ENCODE peak calls at places on chromosomes 4 and X, in eight cellular contexts. G, Y, A, H, P, I, Z and S are unnamed samples.

GRCh38 chr4:102299708-102300107 is 45.6 kb downstream of the SLC39A8 start:
- DNase-seq in H (peak; percentile 37), Z (no peak), G (no peak), Y (no peak), I (peak; percentile 62), A (peak; percentile 51), P (peak; percentile 19), S (no peak)

GRCh38 chrX:70129811-70130210 is 3.4 kb upstream of the IGBP1 start:
- DNase-seq in P (no peak), G (no peak), A (peak; percentile 25), H (no peak), Z (no peak), I (no peak), Y (no peak), S (no peak)

GRCh38 chr4:189090174-189090814 is 850.4 kb upstream of the FRG1 start:
- DNase-seq in I (peak; percentile 34), A (peak; percentile 31), P (no peak), Y (peak; percentile 0), G (no peak), H (no peak), Z (no peak), S (no peak)

GRCh38 chr4:128635939-128636551 is 173.5 kb upstream of the JADE1 start:
- DNase-seq in Y (peak; percentile 80), Z (no peak), I (no peak), P (no peak), H (no peak), A (no peak), G (no peak), S (no peak)

GRCh38 chr4:42627887-42628646 is 28.8 kb downstream of the ATP8A1 start:
- DNase-seq in A (no peak), G (no peak), Z (no peak), Y (peak; percentile 56), P (no peak), H (peak; percentile 85), I (no peak), S (no peak)

GRCh38 chr4:90977726-90978125 is 850.5 kb downstream of the CCSER1 start:
- DNase-seq in Z (no peak), H (no peak), A (no peak), I (no peak), G (no peak), P (no peak), Y (no peak), S (no peak)

GRCh38 chr4:82523179-82523578 is 38.6 kb downstream of the TMEM150C start:
- DNase-seq in P (no peak), G (no peak), Y (no peak), Z (no peak), I (no peak), H (no peak), A (no peak), S (no peak)

GRCh38 chr4:5899881-5900280 is 7.0 kb upstream of the CRMP1 start:
- DNase-seq in H (no peak), P (no peak), I (no peak), Y (no peak), G (no peak), A (no peak), Z (no peak), S (no peak)

GRCh38 chr4:71367546-71367945 is 28.7 kb downstream of the SLC4A4 start:
- DNase-seq in Z (no peak), H (no peak), Y (no peak), A (no peak), G (no peak), I (no peak), P (no peak), S (no peak)

GRCh38 chr4:2803624-2804448 is 11.0 kb downstream of the SH3BP2 start:
- DNase-seq in A (no peak), Z (no peak), P (no peak), G (no peak), H (peak; percentile 46), I (peak; percentile 74), Y (no peak), S (no peak)

GRCh38 chrX:124940536-124940935 is 379.1 kb upstream of the TEX13C start:
- DNase-seq in A (no peak), Y (no peak), I (no peak), P (no peak), H (no peak), G (no peak), Z (no peak), S (no peak)

GRCh38 chr4:55758570-55758969 is 61.0 kb upstream of the EXOC1L start:
- DNase-seq in Y (peak; percentile 16), P (no peak), G (no peak), I (peak; percentile 1), H (no peak), A (no peak), Z (no peak), S (peak; percentile 49)

GRCh38 chr4:84470204-84470785 is 28.8 kb downstream of the NKX6-1 start:
- DNase-seq in Y (no peak), G (no peak), H (no peak), Z (no peak), A (peak; percentile 2), I (peak; percentile 2), P (no peak), S (no peak)

GRCh38 chr4:171203425-171203824 is 609.8 kb upstream of the GALNTL6 start:
- DNase-seq in G (no peak), Y (peak; percentile 1), P (peak; percentile 1), I (peak; percentile 69), A (no peak), H (no peak), Z (no peak), S (no peak)

GRCh38 chrX:38278682-38279081 is 48.6 kb downstream of the RPGR start:
- DNase-seq in A (no peak), Z (no peak), I (no peak), G (no peak), P (peak; percentile 58), Y (no peak), H (no peak), S (no peak)

GRCh38 chr4:141102367-141102766 is 30.9 kb downstream of the RNF150 start:
- DNase-seq in Y (no peak), H (no peak), G (no peak), A (peak; percentile 30), P (peak; percentile 26), Z (no peak), I (peak; percentile 77), S (no peak)

GRCh38 chr4:153523941-153524386 is 57.8 kb downstream of the TMEM131L start:
- DNase-seq in I (no peak), P (no peak), A (no peak), H (no peak), G (no peak), Z (no peak), Y (no peak), S (no peak)

GRCh38 chr4:169899295-169899694 is 126.9 kb downstream of the MFAP3L start:
- DNase-seq in P (peak; percentile 75), H (no peak), Y (no peak), A (no peak), I (peak; percentile 80), Z (no peak), G (no peak), S (no peak)

GRCh38 chr4:1347410-1347864 is 429 bp downstream of the UVSSA start:
- DNase-seq in I (peak; percentile 37), P (peak; percentile 74), Y (peak; percentile 54), A (peak; percentile 64), Z (no peak), G (peak; percentile 55), H (peak; percentile 87), S (peak; percentile 77)

GRCh38 chr4:14269824-14270223 is 642.3 kb upstream of the BOD1L1 start:
- DNase-seq in I (no peak), G (no peak), P (no peak), Z (no peak), H (no peak), Y (no peak), A (no peak), S (no peak)

GRCh38 chr4:54172156-54172555 is 56.9 kb upstream of the PDGFRA start:
- DNase-seq in H (no peak), A (no peak), Y (no peak), P (no peak), G (no peak), I (no peak), Z (no peak), S (no peak)

GRCh38 chrX:13005671-13006473 is 31.0 kb downstream of the TMSB4X start:
- DNase-seq in Z (no peak), A (no peak), I (no peak), H (no peak), Y (no peak), G (no peak), P (no peak), S (no peak)

GRCh38 chrX:42021058-42021457 is 97.7 kb upstream of the CASK start:
- DNase-seq in P (no peak), G (no peak), I (no peak), Y (no peak), H (no peak), A (no peak), Z (no peak), S (no peak)

GRCh38 chr4:150462743-150463142 is 119.2 kb upstream of the MAB21L2 start:
- DNase-seq in H (no peak), P (no peak), G (no peak), Z (no peak), A (no peak), I (no peak), Y (no peak), S (peak; percentile 63)

GRCh38 chr4:89800012-89800516 is 36.9 kb downstream of the SNCA start:
- DNase-seq in Z (no peak), H (no peak), A (no peak), P (peak; percentile 37), I (peak; percentile 43), G (no peak), Y (no peak), S (no peak)

GRCh38 chrX:137748827-137749226 is 182.9 kb downstream of the ZIC3 start:
- DNase-seq in A (no peak), H (no peak), P (no peak), Z (no peak), G (no peak), I (no peak), Y (peak; percentile 22), S (no peak)

GRCh38 chrX:70613295-70613694 is 168.7 kb downstream of the DLG3 start:
- DNase-seq in I (peak; percentile 53), P (no peak), Z (no peak), G (no peak), H (no peak), A (no peak), Y (no peak), S (no peak)

GRCh38 chr4:22721189-22721588 is 28.5 kb downstream of the GBA3 start:
- DNase-seq in Z (no peak), Y (no peak), A (no peak), H (no peak), I (no peak), G (no peak), P (no peak), S (no peak)

GRCh38 chrX:9171841-9172240 is 137.9 kb upstream of the FAM9B start:
- DNase-seq in G (no peak), H (no peak), I (no peak), Y (no peak), Z (no peak), A (peak; percentile 86), P (peak; percentile 55), S (no peak)

GRCh38 chrX:27008486-27008885 is 454.7 kb downstream of the PPP4R3C start:
- DNase-seq in P (no peak), Y (no peak), I (no peak), A (no peak), H (no peak), Z (no peak), G (no peak), S (no peak)

GRCh38 chr4:152640058-152640921 is 39.5 kb downstream of the TMEM154 start:
- DNase-seq in P (no peak), H (no peak), Z (no peak), I (peak; percentile 21), A (peak; percentile 33), G (no peak), Y (peak; percentile 35), S (peak; percentile 64)

GRCh38 chr4:53804719-53805118 is 213.4 kb upstream of the LNX1 start:
- DNase-seq in Z (no peak), G (no peak), I (peak; percentile 30), H (no peak), P (no peak), A (peak; percentile 13), Y (peak; percentile 63), S (peak; percentile 4)

GRCh38 chrX:153476628-153477027 is 6.3 kb upstream of the HAUS7 start:
- DNase-seq in Z (no peak), I (no peak), P (no peak), A (no peak), Y (no peak), H (peak; percentile 74), G (no peak), S (no peak)

GRCh38 chrX:136879001-136879667 is 1.4 kb downstream of the RBMX start:
- DNase-seq in G (no peak), H (no peak), Y (no peak), I (no peak), Z (no peak), P (no peak), A (peak; percentile 14), S (no peak)